ENCODE peak calls at places on chromosomes 12 and 14, in seven cellular contexts. One of them, this sample, is unnamed.

GRCh38 chr12:59600174-59600573 is 4.3 kb downstream of the SLC16A7 start:
- DNase-seq in NCI-H2081: no peak
- DNase-seq in T-helper 2 cell: no peak
- DNase-seq in H1: no peak
- DNase-seq in iris pigment epithelial cell: peak; percentile 21
- DNase-seq in tibial nerve: no peak
- DNase-seq in Ammon's horn: no peak
- DNase-seq in this sample: no peak

GRCh38 chr14:22977684-22978486 is 4.5 kb downstream of the AJUBA start:
- DNase-seq in H1: peak; percentile 88
- DNase-seq in tibial nerve: no peak
- DNase-seq in T-helper 2 cell: no peak
- DNase-seq in Ammon's horn: no peak
- DNase-seq in iris pigment epithelial cell: peak; percentile 47
- DNase-seq in NCI-H2081: no peak
- DNase-seq in this sample: peak; percentile 58

GRCh38 chr12:14883663-14884062 is 2.0 kb downstream of the MGP start:
- DNase-seq in T-helper 2 cell: no peak
- DNase-seq in NCI-H2081: no peak
- DNase-seq in H1: no peak
- DNase-seq in iris pigment epithelial cell: no peak
- DNase-seq in tibial nerve: no peak
- DNase-seq in Ammon's horn: no peak
- DNase-seq in this sample: peak; percentile 89

GRCh38 chr12:52217223-52217622 is 15.8 kb upstream of the KRT7 start:
- DNase-seq in iris pigment epithelial cell: no peak
- DNase-seq in H1: no peak
- DNase-seq in Ammon's horn: no peak
- DNase-seq in NCI-H2081: peak; percentile 33
- DNase-seq in tibial nerve: no peak
- DNase-seq in T-helper 2 cell: no peak
- DNase-seq in this sample: peak; percentile 16

GRCh38 chr14:22994762-22995275 is 12.5 kb upstream of the AJUBA start:
- DNase-seq in Ammon's horn: peak; percentile 61
- DNase-seq in NCI-H2081: no peak
- DNase-seq in T-helper 2 cell: no peak
- DNase-seq in H1: no peak
- DNase-seq in iris pigment epithelial cell: peak; percentile 40
- DNase-seq in tibial nerve: no peak
- DNase-seq in this sample: no peak

GRCh38 chr12:22473212-22473611 is 71.1 kb downstream of the C2CD5 start:
- DNase-seq in tibial nerve: no peak
- DNase-seq in Ammon's horn: no peak
- DNase-seq in NCI-H2081: no peak
- DNase-seq in iris pigment epithelial cell: no peak
- DNase-seq in H1: no peak
- DNase-seq in T-helper 2 cell: no peak
- DNase-seq in this sample: no peak

GRCh38 chr12:8014836-8015235 is 17.7 kb upstream of the FOXJ2 start:
- DNase-seq in T-helper 2 cell: no peak
- DNase-seq in iris pigment epithelial cell: no peak
- DNase-seq in Ammon's horn: no peak
- DNase-seq in NCI-H2081: no peak
- DNase-seq in tibial nerve: no peak
- DNase-seq in H1: no peak
- DNase-seq in this sample: no peak

GRCh38 chr14:92389598-92390126 is 66.7 kb downstream of the SLC24A4 start:
- DNase-seq in H1: no peak
- DNase-seq in Ammon's horn: no peak
- DNase-seq in iris pigment epithelial cell: no peak
- DNase-seq in T-helper 2 cell: no peak
- DNase-seq in tibial nerve: no peak
- DNase-seq in NCI-H2081: no peak
- DNase-seq in this sample: no peak

GRCh38 chr12:12376636-12377448 is 20.0 kb downstream of the BORCS5 start:
- DNase-seq in NCI-H2081: peak; percentile 88
- DNase-seq in T-helper 2 cell: peak; percentile 66
- DNase-seq in Ammon's horn: peak; percentile 81
- DNase-seq in iris pigment epithelial cell: peak; percentile 79
- DNase-seq in H1: no peak
- DNase-seq in tibial nerve: no peak
- DNase-seq in this sample: peak; percentile 83

GRCh38 chr12:122909442-122910288 is 13.7 kb upstream of the VPS37B start:
- DNase-seq in T-helper 2 cell: no peak
- DNase-seq in tibial nerve: no peak
- DNase-seq in H1: no peak
- DNase-seq in NCI-H2081: peak; percentile 94
- DNase-seq in iris pigment epithelial cell: no peak
- DNase-seq in Ammon's horn: peak; percentile 88
- DNase-seq in this sample: no peak

GRCh38 chr14:75609606-75610476 is 31.4 kb downstream of the FLVCR2 start:
- DNase-seq in tibial nerve: no peak
- DNase-seq in T-helper 2 cell: no peak
- DNase-seq in NCI-H2081: no peak
- DNase-seq in iris pigment epithelial cell: peak; percentile 53
- DNase-seq in H1: no peak
- DNase-seq in Ammon's horn: peak; percentile 20
- DNase-seq in this sample: no peak

GRCh38 chr14:37452323-37452722 is 142.7 kb downstream of the FOXA1 start:
- DNase-seq in NCI-H2081: no peak
- DNase-seq in tibial nerve: no peak
- DNase-seq in T-helper 2 cell: no peak
- DNase-seq in iris pigment epithelial cell: peak; percentile 10
- DNase-seq in Ammon's horn: no peak
- DNase-seq in H1: no peak
- DNase-seq in this sample: no peak

GRCh38 chr14:85165091-85165490 is 364.9 kb upstream of the FLRT2 start:
- DNase-seq in tibial nerve: no peak
- DNase-seq in NCI-H2081: no peak
- DNase-seq in iris pigment epithelial cell: no peak
- DNase-seq in Ammon's horn: no peak
- DNase-seq in T-helper 2 cell: no peak
- DNase-seq in H1: no peak
- DNase-seq in this sample: no peak

GRCh38 chr14:104897286-104898194 is 27.1 kb upstream of the PLD4 start:
- DNase-seq in T-helper 2 cell: no peak
- DNase-seq in tibial nerve: no peak
- DNase-seq in iris pigment epithelial cell: no peak
- DNase-seq in Ammon's horn: peak; percentile 1
- DNase-seq in NCI-H2081: no peak
- DNase-seq in H1: no peak
- DNase-seq in this sample: no peak

GRCh38 chr14:93025055-93025454 is 90.7 kb downstream of the ITPK1 start:
- DNase-seq in H1: no peak
- DNase-seq in NCI-H2081: no peak
- DNase-seq in iris pigment epithelial cell: no peak
- DNase-seq in T-helper 2 cell: no peak
- DNase-seq in tibial nerve: no peak
- DNase-seq in Ammon's horn: no peak
- DNase-seq in this sample: no peak